ENCODE peak calls at places on chromosome 18, in four cellular contexts. One of them, this sample, is unnamed.

GRCh38 chr18:50626317-50626716 is 66.4 kb downstream of the MAPK4 start:
- DNase-seq in HCT116: no peak
- DNase-seq in IMR-90: no peak
- DNase-seq in hepatocyte: no peak
- DNase-seq in this sample: no peak

GRCh38 chr18:49862656-49863385 is 49.5 kb upstream of the ACAA2 start:
- DNase-seq in HCT116: no peak
- DNase-seq in IMR-90: no peak
- DNase-seq in hepatocyte: no peak
- DNase-seq in this sample: no peak

GRCh38 chr18:48831113-48831759 is 119.5 kb downstream of the SMAD7 start:
- DNase-seq in HCT116: no peak
- DNase-seq in IMR-90: no peak
- DNase-seq in hepatocyte: no peak
- DNase-seq in this sample: no peak

GRCh38 chr18:32461704-32462272 is 8.9 kb downstream of the GAREM1 start:
- DNase-seq in HCT116: no peak
- DNase-seq in IMR-90: peak; percentile 39
- DNase-seq in hepatocyte: no peak
- DNase-seq in this sample: no peak

GRCh38 chr18:75128911-75129716 is 79.8 kb downstream of the PTGR3 start:
- DNase-seq in HCT116: no peak
- DNase-seq in IMR-90: no peak
- DNase-seq in hepatocyte: no peak
- DNase-seq in this sample: no peak

GRCh38 chr18:55473078-55473477 is 114.9 kb downstream of the TCF4 start:
- DNase-seq in HCT116: no peak
- DNase-seq in IMR-90: no peak
- DNase-seq in hepatocyte: no peak
- DNase-seq in this sample: no peak

GRCh38 chr18:22199005-22199404 is 29.6 kb downstream of the GATA6 start:
- DNase-seq in HCT116: no peak
- DNase-seq in IMR-90: no peak
- DNase-seq in hepatocyte: no peak
- DNase-seq in this sample: no peak

GRCh38 chr18:57437782-57438668 is 2.9 kb downstream of the ONECUT2 start:
- DNase-seq in HCT116: peak; percentile 40
- DNase-seq in IMR-90: peak; percentile 26
- DNase-seq in hepatocyte: peak; percentile 83
- DNase-seq in this sample: peak; percentile 83

GRCh38 chr18:59470627-59471121 is 111.6 kb upstream of the LMAN1 start:
- DNase-seq in HCT116: no peak
- DNase-seq in IMR-90: no peak
- DNase-seq in hepatocyte: no peak
- DNase-seq in this sample: no peak

GRCh38 chr18:68796936-68797690 is 767 bp upstream of the CCDC102B start:
- DNase-seq in HCT116: no peak
- DNase-seq in IMR-90: peak; percentile 83
- DNase-seq in hepatocyte: no peak
- DNase-seq in this sample: peak; percentile 66

GRCh38 chr18:69002233-69002632 is 204.4 kb downstream of the CCDC102B start:
- DNase-seq in HCT116: peak; percentile 1
- DNase-seq in IMR-90: no peak
- DNase-seq in hepatocyte: no peak
- DNase-seq in this sample: no peak

GRCh38 chr18:11042247-11042646 is 107.1 kb downstream of the PIEZO2 start:
- DNase-seq in HCT116: no peak
- DNase-seq in IMR-90: peak; percentile 84
- DNase-seq in hepatocyte: no peak
- DNase-seq in this sample: no peak

GRCh38 chr18:22102948-22103663 is 66.3 kb upstream of the GATA6 start:
- DNase-seq in HCT116: no peak
- DNase-seq in IMR-90: no peak
- DNase-seq in hepatocyte: no peak
- DNase-seq in this sample: no peak

GRCh38 chr18:12032786-12033642 is 51.7 kb downstream of the IMPA2 start:
- DNase-seq in HCT116: no peak
- DNase-seq in IMR-90: peak; percentile 68
- DNase-seq in hepatocyte: no peak
- DNase-seq in this sample: peak; percentile 18

GRCh38 chr18:12943200-12943599 is 4.6 kb upstream of the SEH1L start:
- DNase-seq in HCT116: no peak
- DNase-seq in IMR-90: peak; percentile 7
- DNase-seq in hepatocyte: no peak
- DNase-seq in this sample: no peak

GRCh38 chr18:68694316-68694715 is 20.6 kb downstream of the TMX3 start:
- DNase-seq in HCT116: no peak
- DNase-seq in IMR-90: no peak
- DNase-seq in hepatocyte: no peak
- DNase-seq in this sample: no peak

GRCh38 chr18:44731160-44731865 is 50.6 kb downstream of the SETBP1 start:
- DNase-seq in HCT116: no peak
- DNase-seq in IMR-90: no peak
- DNase-seq in hepatocyte: no peak
- DNase-seq in this sample: no peak
- H2AFZ ChIP-seq in HCT116: no peak overlapping the region
- H2AFZ ChIP-seq in IMR-90: no peak overlapping the region
- H2AFZ ChIP-seq in hepatocyte: no peak overlapping the region
- H2AFZ ChIP-seq in this sample: no peak overlapping the region

GRCh38 chr18:3409811-3410210 is 40.2 kb upstream of the TGIF1 start:
- DNase-seq in HCT116: no peak
- DNase-seq in IMR-90: no peak
- DNase-seq in hepatocyte: no peak
- DNase-seq in this sample: no peak
- H4K20me1 ChIP-seq in HCT116: no peaks in the 10 kb centered on the region
- H4K20me1 ChIP-seq in IMR-90: no peaks in the 10 kb centered on the region
- H4K20me1 ChIP-seq in hepatocyte: no peaks in the 10 kb centered on the region
- H4K20me1 ChIP-seq in this sample: no peaks in the 10 kb centered on the region

GRCh38 chr18:3319399-3319798 is 57.5 kb downstream of the MYL12B start:
- DNase-seq in HCT116: no peak
- DNase-seq in IMR-90: no peak
- DNase-seq in hepatocyte: no peak
- DNase-seq in this sample: no peak

GRCh38 chr18:3323900-3324299 is 62.0 kb downstream of the MYL12B start:
- DNase-seq in HCT116: no peak
- DNase-seq in IMR-90: no peak
- DNase-seq in hepatocyte: no peak
- DNase-seq in this sample: peak; percentile 41

GRCh38 chr18:3319894-3320438 is 58.0 kb downstream of the MYL12B start:
- DNase-seq in HCT116: no peak
- DNase-seq in IMR-90: no peak
- DNase-seq in hepatocyte: no peak
- DNase-seq in this sample: no peak

DNA sequence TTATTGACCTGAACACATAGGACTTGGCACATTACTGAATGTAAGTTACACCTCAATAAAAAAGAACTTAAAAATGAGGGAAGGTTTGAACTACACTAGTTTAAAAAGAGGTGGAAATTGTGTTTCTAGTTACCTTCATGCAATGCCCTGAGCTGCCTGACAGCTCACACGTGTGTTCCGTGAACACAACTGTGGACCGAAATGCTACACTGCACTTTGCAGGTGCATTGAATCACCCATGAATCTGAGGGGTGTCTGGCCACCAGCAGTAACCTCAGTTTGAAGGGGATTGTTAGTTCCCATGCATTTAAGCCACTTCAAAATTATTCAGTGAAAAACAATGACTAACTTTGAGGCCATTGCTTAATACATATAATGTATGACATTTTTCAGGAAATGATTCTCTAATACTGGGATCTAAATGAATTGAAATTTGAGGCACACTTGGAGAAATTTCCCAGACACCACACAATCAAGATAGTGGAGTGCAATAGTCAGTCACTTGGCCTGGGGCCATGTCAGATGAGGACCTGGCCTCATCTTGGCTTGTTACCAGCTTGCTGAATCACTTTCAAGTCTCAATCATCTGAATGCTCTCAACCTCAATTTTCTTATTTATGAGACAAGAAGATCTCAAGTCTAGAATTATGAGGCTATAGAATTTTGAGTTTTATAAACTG is 59.3 kb downstream of the MYL12B start:
- DNase-seq in HCT116: no peak
- DNase-seq in IMR-90: peak; percentile 96
- DNase-seq in hepatocyte: peak; percentile 48
- DNase-seq in this sample: peak; percentile 97
- H2AFZ ChIP-seq in HCT116: peak overlapping the region; percentile 27
- H2AFZ ChIP-seq in IMR-90: no peak overlapping the region
- H2AFZ ChIP-seq in hepatocyte: no peak overlapping the region
- H2AFZ ChIP-seq in this sample: no peak overlapping the region

GRCh38 chr18:9848170-9848854 is 37.5 kb upstream of the TXNDC2 start:
- DNase-seq in HCT116: no peak
- DNase-seq in IMR-90: no peak
- DNase-seq in hepatocyte: no peak
- DNase-seq in this sample: no peak

GRCh38 chr18:9851511-9851910 is 34.3 kb upstream of the TXNDC2 start:
- DNase-seq in HCT116: no peak
- DNase-seq in IMR-90: no peak
- DNase-seq in hepatocyte: no peak
- DNase-seq in this sample: no peak

GRCh38 chr18:9852266-9853081 is 33.3 kb upstream of the TXNDC2 start:
- DNase-seq in HCT116: no peak
- DNase-seq in IMR-90: no peak
- DNase-seq in hepatocyte: no peak
- DNase-seq in this sample: no peak

GRCh38 chr18:9849407-9849961 is 36.3 kb upstream of the TXNDC2 start:
- DNase-seq in HCT116: no peak
- DNase-seq in IMR-90: no peak
- DNase-seq in hepatocyte: no peak
- DNase-seq in this sample: peak; percentile 27

GRCh38 chr18:9850297-9850696 is 35.5 kb upstream of the TXNDC2 start:
- DNase-seq in HCT116: no peak
- DNase-seq in IMR-90: no peak
- DNase-seq in hepatocyte: no peak
- DNase-seq in this sample: no peak
- H4K20me1 ChIP-seq in HCT116: no peaks in the 10 kb centered on the region
- H4K20me1 ChIP-seq in IMR-90: no peaks in the 10 kb centered on the region
- H4K20me1 ChIP-seq in hepatocyte: no peaks in the 10 kb centered on the region
- H4K20me1 ChIP-seq in this sample: no peaks in the 10 kb centered on the region

GRCh38 chr18:26992920-26993319 is 127.4 kb upstream of the AQP4 start:
- DNase-seq in HCT116: no peak
- DNase-seq in IMR-90: no peak
- DNase-seq in hepatocyte: no peak
- DNase-seq in this sample: no peak
- H2AFZ ChIP-seq in HCT116: no peak overlapping the region
- H2AFZ ChIP-seq in IMR-90: no peak overlapping the region
- H2AFZ ChIP-seq in hepatocyte: no peak overlapping the region
- H2AFZ ChIP-seq in this sample: no peak overlapping the region